ENCODE peak calls at places on chromosome 16, in nine cellular contexts. U, K, S, J, T, V, E, C and N are unnamed samples.

GRCh38 chr16:55225972-55226542 is 97.9 kb upstream of the IRX6 start:
- DNase-seq in U (no peak), K (no peak), S (no peak), J (no peak), T (no peak), V (no peak), E (no peak), C (no peak), N (no peak)

GRCh38 chr16:77784441-77785356 is 3.7 kb upstream of the VAT1L start:
- DNase-seq in U (no peak), K (no peak), S (no peak), J (no peak), T (no peak), V (no peak), E (no peak), C (no peak), N (no peak)

GRCh38 chr16:55663225-55663624 is 7.4 kb downstream of the SLC6A2 start:
- DNase-seq in U (no peak), K (no peak), S (no peak), J (no peak), T (no peak), V (no peak), E (no peak), C (no peak), N (no peak)

GRCh38 chr16:30875881-30876791 is 17.7 kb downstream of the BCL7C start:
- DNase-seq in U (no peak), K (no peak), S (no peak), J (no peak), T (no peak), V (no peak), E (peak; percentile 26), C (no peak), N (no peak)

GRCh38 chr16:67951485-67951884 is 7.6 kb upstream of the LCAT start:
- DNase-seq in U (no peak), K (peak; percentile 84), S (peak; percentile 36), J (no peak), T (no peak), V (no peak), E (no peak), C (no peak), N (no peak)

GRCh38 chr16:5377280-5377898 is 279.8 kb upstream of the EEF2KMT start:
- DNase-seq in U (no peak), K (no peak), S (no peak), J (no peak), T (no peak), V (no peak), E (no peak), C (no peak), N (no peak)

GRCh38 chr16:11722468-11722808 is 20.2 kb downstream of the TXNDC11 start:
- DNase-seq in U (no peak), K (no peak), S (no peak), J (no peak), T (no peak), V (no peak), E (no peak), C (no peak), N (no peak)

GRCh38 chr16:79430129-79430789 is 170.3 kb downstream of the MAF start:
- DNase-seq in U (no peak), K (no peak), S (no peak), J (no peak), T (no peak), V (no peak), E (no peak), C (no peak), N (no peak)

GRCh38 chr16:11087691-11088431 is 143.5 kb downstream of the CLEC16A start:
- DNase-seq in U (no peak), K (peak; percentile 24), S (no peak), J (no peak), T (no peak), V (no peak), E (peak; percentile 57), C (no peak), N (no peak)

GRCh38 chr16:48596326-48596725 is 13.7 kb downstream of the N4BP1 start:
- DNase-seq in U (no peak), K (no peak), S (no peak), J (no peak), T (no peak), V (no peak), E (no peak), C (no peak), N (no peak)

GRCh38 chr16:49488740-49489525 is 115.3 kb downstream of the C16orf78 start:
- DNase-seq in U (no peak), K (no peak), S (no peak), J (no peak), T (no peak), V (peak; percentile 21), E (no peak), C (peak; percentile 42), N (no peak)

GRCh38 chr16:51465026-51465425 is 314.0 kb upstream of the SALL1 start:
- DNase-seq in U (no peak), K (no peak), S (no peak), J (no peak), T (no peak), V (no peak), E (peak; percentile 47), C (no peak), N (no peak)

GRCh38 chr16:17544785-17545184 is 74.0 kb upstream of the XYLT1 start:
- DNase-seq in U (no peak), K (no peak), S (no peak), J (no peak), T (peak; percentile 8), V (no peak), E (no peak), C (no peak), N (no peak)

GRCh38 chr16:30622455-30623032 is 12.4 kb upstream of the ZNF689 start:
- DNase-seq in U (no peak), K (no peak), S (no peak), J (no peak), T (no peak), V (no peak), E (no peak), C (no peak), N (no peak)

GRCh38 chr16:53911506-53911905 is 207.6 kb downstream of the FTO start:
- DNase-seq in U (no peak), K (no peak), S (no peak), J (no peak), T (no peak), V (no peak), E (no peak), C (no peak), N (no peak)

GRCh38 chr16:1028056-1028455 is 44.5 kb upstream of the SSTR5 start:
- DNase-seq in U (no peak), K (no peak), S (no peak), J (no peak), T (no peak), V (no peak), E (no peak), C (no peak), N (no peak)
- H3K27ac ChIP-seq in U (no peak overlapping the region), K (no peak overlapping the region), S (no peak overlapping the region), J (no peak overlapping the region), T (no peak overlapping the region), V (no peak overlapping the region), E (no peak overlapping the region), C (no peak overlapping the region), N (no peak overlapping the region)

GRCh38 chr16:66606000-66606751 is 1.7 kb downstream of the CMTM3 start:
- DNase-seq in U (no peak), K (no peak), S (no peak), J (no peak), T (no peak), V (no peak), E (no peak), C (no peak), N (no peak)

GRCh38 chr16:66601471-66601870 is 3.0 kb upstream of the CMTM3 start:
- DNase-seq in U (no peak), K (no peak), S (no peak), J (no peak), T (no peak), V (no peak), E (no peak), C (no peak), N (no peak)

GRCh38 chr16:66604376-66605176 is at the start of gene CMTM3:
- DNase-seq in U (no peak), K (peak; percentile 66), S (peak; percentile 48), J (peak; percentile 67), T (peak; percentile 21), V (peak; percentile 87), E (peak; percentile 45), C (no peak), N (no peak)

GRCh38 chr16:66605177-66605999 is 884 bp downstream of the CMTM3 start:
- DNase-seq in U (no peak), K (peak; percentile 74), S (no peak), J (peak; percentile 23), T (no peak), V (peak; percentile 79), E (peak; percentile 34), C (peak; percentile 85), N (no peak)

GRCh38 chr16:66603537-66604375 is 748 bp upstream of the CMTM3 start:
- DNase-seq in U (no peak), K (peak; percentile 64), S (no peak), J (peak; percentile 70), T (no peak), V (peak; percentile 85), E (peak; percentile 58), C (peak; percentile 80), N (no peak)
- TF ChIP-seq POLR2A in U (no peak), K (no peak), S (no peak), J (peak; percentile 55), T (peak; percentile 55), V (no peak), E (no peak), C (no peak), N (no peak)

GRCh38 chr16:86682219-86682904 is 104.0 kb downstream of the FOXL1 start:
- DNase-seq in U (no peak), K (no peak), S (no peak), J (no peak), T (no peak), V (no peak), E (no peak), C (no peak), N (no peak)
- H3K27ac ChIP-seq in U (peak overlapping the region; percentile 82), K (peak overlapping the region; percentile 79), S (no peak overlapping the region), J (no peak overlapping the region), T (no peak overlapping the region), V (no peak overlapping the region), E (no peak overlapping the region), C (no peak overlapping the region), N (peak overlapping the region; percentile 38)

GRCh38 chr16:2091722-2092620 is 43.7 kb downstream of the PKD1 start:
- DNase-seq in U (no peak), K (no peak), S (no peak), J (no peak), T (no peak), V (no peak), E (no peak), C (no peak), N (no peak)

GRCh38 chr16:2090481-2090797 is 42.7 kb downstream of the TSC2 start:
- DNase-seq in U (no peak), K (peak; percentile 68), S (peak; percentile 43), J (no peak), T (no peak), V (no peak), E (no peak), C (no peak), N (no peak)

GRCh38 chr16:2092866-2093265 is 42.8 kb downstream of the PKD1 start:
- DNase-seq in U (no peak), K (no peak), S (no peak), J (no peak), T (no peak), V (no peak), E (no peak), C (no peak), N (no peak)

GRCh38 chr16:2089676-2090480 is 42.1 kb downstream of the TSC2 start:
- DNase-seq in U (no peak), K (no peak), S (peak; percentile 33), J (no peak), T (no peak), V (peak; percentile 61), E (no peak), C (no peak), N (no peak)

GRCh38 chr16:2090819-2091721 is 43.3 kb downstream of the TSC2 start:
- DNase-seq in U (peak; percentile 66), K (peak; percentile 69), S (peak; percentile 93), J (no peak), T (peak; percentile 66), V (peak; percentile 85), E (no peak), C (no peak), N (no peak)
- TF ChIP-seq POLR2A in U (no peak), K (no peak), S (no peak), J (no peak), T (no peak), V (no peak), E (no peak), C (no peak), N (no peak)